ENCODE peak calls at places on chromosomes 5 and 9, in four cellular contexts. J, L, P and I are unnamed samples.

GRCh38 chr5:132456553-132457361 is 33.8 kb downstream of the IRF1 start:
- DNase-seq in J (no peak), L (no peak), P (no peak), I (no peak)

GRCh38 chr9:85310531-85311070 is 431.2 kb downstream of the AGTPBP1 start:
- DNase-seq in J (no peak), P (no peak), L (no peak), I (no peak)

GRCh38 chr5:151214614-151215545 is 9.0 kb downstream of the CCDC69 start:
- DNase-seq in J (no peak), P (no peak), L (no peak), I (no peak)

GRCh38 chr5:132477784-132478497 is 12.6 kb downstream of the IRF1 start:
- DNase-seq in J (no peak), P (no peak), L (no peak), I (no peak)

GRCh38 chr5:167534131-167534530 is 757.3 kb upstream of the WWC1 start:
- DNase-seq in P (no peak), J (no peak), L (no peak), I (no peak)

GRCh38 chr9:115006660-115007059 is 76.3 kb upstream of the TNFSF8 start:
- DNase-seq in L (peak), P (no peak), J (peak), I (peak)

GRCh38 chr5:122311888-122312669 is at the start of gene SNCAIP:
- DNase-seq in J (no peak), L (peak), P (peak), I (no peak)

GRCh38 chr9:27276182-27277030 is 20.5 kb downstream of the EQTN start:
- DNase-seq in L (peak), P (peak), J (peak), I (peak)

GRCh38 chr9:23754551-23754950 is 71.5 kb downstream of the ELAVL2 start:
- DNase-seq in J (no peak), P (no peak), L (no peak), I (no peak)

GRCh38 chr5:76270214-76270613 is 132.9 kb upstream of the IQGAP2 start:
- DNase-seq in P (no peak), J (no peak), L (peak), I (no peak)

GRCh38 chr5:14672082-14672481 is 7.6 kb downstream of the OTULIN start:
- DNase-seq in J (no peak), P (no peak), L (no peak), I (no peak)

GRCh38 chr9:93011114-93011513 is 47.4 kb upstream of the SUSD3 start:
- DNase-seq in L (no peak), J (no peak), P (no peak), I (no peak)

GRCh38 chr9:128809831-128810230 is 8.5 kb upstream of the ENDOG start:
- DNase-seq in J (no peak), L (no peak), P (no peak), I (no peak)

GRCh38 chr5:56175465-56175864 is 57.7 kb downstream of the ANKRD55 start:
- DNase-seq in J (no peak), P (no peak), L (peak), I (peak)

GRCh38 chr5:172059661-172060100 is 53.2 kb upstream of the FBXW11 start:
- DNase-seq in J (no peak), L (no peak), P (no peak), I (no peak)

GRCh38 chr5:179298181-179298993 is 46.9 kb downstream of the ADAMTS2 start:
- DNase-seq in L (no peak), P (no peak), J (no peak), I (no peak)

GRCh38 chr9:130869250-130869649 is 27.4 kb downstream of the QRFP start:
- DNase-seq in L (peak), P (no peak), J (no peak), I (no peak)

GRCh38 chr5:148739524-148739923 is 85.2 kb upstream of the HTR4 start:
- DNase-seq in J (no peak), P (no peak), L (peak), I (peak)

GRCh38 chr5:172303996-172304335 is 20.4 kb upstream of the UBTD2 start:
- DNase-seq in L (no peak), J (no peak), P (no peak), I (no peak)

GRCh38 chr9:99851028-99851822 is 29.5 kb downstream of the NR4A3 start:
- DNase-seq in L (no peak), P (no peak), J (no peak), I (no peak)

GRCh38 chr9:100933656-100934055 is 94.9 kb upstream of the PLPPR1 start:
- DNase-seq in J (no peak), L (no peak), P (no peak), I (no peak)

GRCh38 chr5:61327761-61328753 is 4.0 kb upstream of the ZSWIM6 start:
- DNase-seq in J (peak), P (no peak), L (peak), I (no peak)

GRCh38 chr5:168328804-168329203 is 37.4 kb downstream of the WWC1 start:
- DNase-seq in L (peak), J (no peak), P (peak), I (no peak)

GRCh38 chr9:34581318-34581717 is 8.2 kb downstream of the CNTFR start:
- DNase-seq in P (no peak), J (no peak), L (no peak), I (no peak)

GRCh38 chr9:122366074-122366672 is 4.7 kb upstream of the PTGS1 start:
- DNase-seq in J (no peak), P (no peak), L (peak), I (no peak)

DNA sequence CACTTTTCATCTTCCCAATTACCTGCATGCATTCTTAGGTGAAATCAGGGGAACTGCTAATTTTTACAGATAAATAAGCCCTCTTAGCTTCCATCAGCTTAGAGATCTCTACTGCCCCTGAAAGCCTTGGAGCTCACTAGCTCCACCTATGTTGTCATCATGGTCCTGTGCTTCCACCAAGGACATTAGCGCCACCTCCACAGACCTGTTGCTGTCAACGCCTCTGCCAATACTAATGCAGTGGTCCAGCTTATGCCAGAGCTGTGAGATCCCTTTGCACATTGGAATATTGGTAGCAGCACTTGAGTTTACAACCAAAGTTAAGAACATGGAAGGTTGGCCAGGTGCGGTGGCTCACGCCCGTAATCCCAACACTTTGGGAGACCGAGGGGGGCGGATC is 7.7 kb upstream of the SHISAL2B start:
- DNase-seq in J (no peak), L (no peak), P (no peak), I (no peak)
- TF ChIP-seq CTCF in J (no peak), L (no peak), P (no peak), I (no peak)

DNA sequence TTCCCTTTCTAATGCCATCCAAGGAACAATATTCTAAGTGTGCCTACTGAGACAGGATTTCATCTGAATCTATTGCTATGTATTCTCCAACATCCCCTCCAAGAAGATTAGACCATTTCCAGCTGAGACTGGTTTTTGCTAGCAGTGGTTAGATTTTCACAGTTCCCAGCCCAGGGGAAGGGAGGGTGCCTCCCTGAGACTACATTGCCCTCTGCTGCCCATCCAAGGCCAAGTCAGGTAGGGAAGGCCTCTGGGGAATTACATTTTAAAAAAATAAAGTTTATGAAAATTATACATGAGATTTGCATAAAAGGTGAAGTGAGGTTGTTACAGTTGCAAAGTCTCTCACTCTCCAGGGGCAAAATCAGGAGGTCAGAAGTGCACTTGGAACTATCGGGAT is 28.0 kb upstream of the SYK start:
- DNase-seq in J (no peak), P (no peak), L (no peak), I (no peak)
- TF ChIP-seq CTCF in J (peak), P (peak), L (peak), I (no peak)

GRCh38 chr5:139385061-139385889 is 2.2 kb upstream of the SLC23A1 start:
- DNase-seq in L (no peak), P (no peak), J (no peak), I (no peak)
- TF ChIP-seq CTCF in L (no peak), P (no peak), J (no peak), I (no peak)

GRCh38 chr5:64040496-64040895 is 78.3 kb upstream of the HTR1A start:
- DNase-seq in P (no peak), J (no peak), L (no peak), I (no peak)
- TF ChIP-seq CTCF in P (no peak), J (no peak), L (no peak), I (no peak)

DNA sequence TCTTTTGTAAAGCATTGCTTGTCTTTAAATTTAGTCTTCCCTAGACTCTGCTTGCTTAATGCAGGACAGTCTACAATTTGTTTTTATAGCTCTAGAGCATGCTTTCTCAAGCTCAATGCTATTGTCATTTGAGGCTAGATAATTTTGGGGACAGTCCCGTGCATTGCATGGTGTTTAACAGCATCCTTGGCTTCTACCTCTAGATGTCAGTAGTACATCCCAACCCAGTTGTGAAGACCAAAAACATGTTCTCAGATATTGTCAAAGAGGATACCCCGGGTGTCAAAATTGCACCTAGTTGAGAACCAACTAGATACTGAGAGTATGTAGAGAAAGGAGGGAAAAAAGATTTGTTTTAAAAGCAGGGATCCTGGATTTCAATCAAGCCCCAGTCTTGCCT is 277.5 kb downstream of the CEMIP2 start:
- DNase-seq in L (no peak), P (no peak), J (no peak), I (no peak)
- TF ChIP-seq CTCF in L (no peak), P (no peak), J (peak), I (peak)

DNA sequence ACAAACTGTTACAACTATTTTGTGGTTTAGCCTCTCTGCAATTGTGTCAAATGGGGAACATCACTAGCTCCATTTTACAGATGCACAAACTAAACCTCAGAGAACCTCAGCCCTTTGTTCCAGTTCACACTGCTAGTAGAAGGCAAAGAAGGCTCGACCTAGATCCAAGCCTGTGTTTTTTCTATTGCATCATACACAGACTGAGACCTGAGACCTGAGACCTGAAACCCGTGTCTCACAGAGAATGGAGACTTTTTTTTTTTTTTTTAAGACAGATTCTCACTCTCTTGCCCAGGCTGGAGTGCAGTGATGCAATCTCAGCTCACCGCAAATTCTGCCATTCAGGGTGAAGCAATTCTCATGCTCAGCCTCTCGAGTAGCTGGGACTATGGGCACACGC is 120.8 kb downstream of the GALNT10 start:
- DNase-seq in J (no peak), L (no peak), P (no peak), I (no peak)
- TF ChIP-seq CTCF in J (no peak), L (no peak), P (no peak), I (no peak)

DNA sequence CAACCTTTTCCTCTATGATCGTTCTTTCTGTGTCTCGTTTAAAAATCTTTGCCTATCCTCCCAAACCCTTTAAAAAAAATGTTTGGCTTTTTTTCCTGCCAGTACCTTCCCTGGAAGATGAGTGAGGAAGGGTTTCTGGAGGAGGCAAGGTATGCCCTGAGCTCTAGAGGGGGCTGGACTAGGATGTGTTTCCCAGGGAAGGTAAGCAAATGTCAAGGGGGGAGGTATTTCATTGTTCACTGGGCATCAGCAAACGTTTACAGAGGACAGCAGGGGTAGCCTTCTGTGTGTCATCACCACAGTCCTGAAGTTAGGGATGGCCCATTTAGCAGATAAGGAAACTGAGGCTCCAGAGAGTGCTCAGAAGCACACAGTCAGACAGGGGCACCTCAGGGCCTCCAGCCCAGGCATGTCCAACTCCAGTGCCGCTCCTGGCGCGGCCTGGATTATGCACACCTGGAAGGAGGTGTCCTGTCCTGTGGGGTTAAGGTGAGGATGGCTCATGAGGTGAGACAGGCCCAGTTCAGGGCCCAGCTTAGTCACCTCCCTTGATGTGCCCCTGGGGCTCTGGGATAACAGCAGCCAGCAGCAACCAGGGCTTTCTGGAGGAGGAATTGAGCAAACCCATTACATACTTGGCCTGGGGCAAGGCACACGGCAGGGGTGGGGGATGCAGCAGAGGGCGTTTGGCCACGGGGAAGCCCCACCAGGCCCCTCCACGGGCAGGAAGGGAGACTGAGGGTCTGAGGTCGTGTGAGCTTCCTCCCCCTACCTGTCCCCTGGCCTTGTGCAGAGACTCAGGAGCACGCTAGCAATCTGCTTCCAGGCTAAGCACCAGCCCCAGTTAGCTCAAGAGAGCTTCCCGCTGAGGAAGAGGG is 100.3 kb upstream of the LMX1B start:
- DNase-seq in J (no peak), L (no peak), P (no peak), I (no peak)
- TF ChIP-seq CTCF in J (no peak), L (no peak), P (no peak), I (no peak)

DNA sequence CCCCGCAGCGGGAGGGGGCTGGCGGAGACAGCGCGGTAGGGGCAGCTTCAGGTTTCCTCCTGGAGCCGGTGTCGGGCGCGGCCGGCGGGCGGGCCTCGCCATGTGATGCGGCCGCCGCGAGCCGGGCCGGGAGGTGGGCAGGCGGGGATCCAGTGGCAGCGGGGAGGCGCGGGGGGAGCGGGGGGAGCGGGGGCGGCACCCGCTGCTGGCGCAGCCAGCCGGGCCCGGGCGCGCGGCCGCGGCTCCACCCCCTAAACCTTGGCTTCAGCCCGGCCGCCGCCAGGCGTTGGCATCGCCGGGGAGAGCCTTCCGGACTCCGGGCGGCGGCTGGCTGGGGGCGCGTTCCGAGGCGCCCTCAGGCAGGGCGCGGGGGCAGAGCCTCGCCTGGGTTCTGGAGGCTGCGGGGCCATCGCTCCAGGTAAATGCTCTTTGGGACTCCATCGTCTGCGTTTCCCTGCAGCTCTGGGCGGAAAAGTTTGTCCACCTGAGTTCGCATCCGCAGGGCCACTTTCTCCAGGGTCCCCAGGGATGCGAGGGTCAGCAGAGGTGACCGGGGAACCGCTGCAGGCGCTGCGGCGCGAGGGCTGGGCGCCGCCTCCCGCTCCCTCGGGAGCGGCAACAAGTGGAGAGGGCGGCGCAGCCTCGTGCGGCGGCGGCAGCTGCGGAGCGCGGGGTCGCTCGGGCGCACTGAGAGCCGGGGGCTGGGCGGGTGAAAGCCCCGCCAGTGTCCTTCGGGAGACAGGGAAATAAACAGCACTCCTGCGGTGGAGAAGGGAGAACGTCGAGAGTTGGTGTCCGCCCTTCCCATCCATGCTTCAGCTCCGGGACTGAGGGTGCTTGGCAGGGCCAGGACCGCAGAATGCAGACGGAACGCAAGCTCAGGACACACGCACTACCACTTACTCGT is at the start of gene ARHGEF28:
- DNase-seq in L (peak), J (no peak), P (peak), I (peak)
- TF ChIP-seq CTCF in L (no peak), J (no peak), P (no peak), I (no peak)

DNA sequence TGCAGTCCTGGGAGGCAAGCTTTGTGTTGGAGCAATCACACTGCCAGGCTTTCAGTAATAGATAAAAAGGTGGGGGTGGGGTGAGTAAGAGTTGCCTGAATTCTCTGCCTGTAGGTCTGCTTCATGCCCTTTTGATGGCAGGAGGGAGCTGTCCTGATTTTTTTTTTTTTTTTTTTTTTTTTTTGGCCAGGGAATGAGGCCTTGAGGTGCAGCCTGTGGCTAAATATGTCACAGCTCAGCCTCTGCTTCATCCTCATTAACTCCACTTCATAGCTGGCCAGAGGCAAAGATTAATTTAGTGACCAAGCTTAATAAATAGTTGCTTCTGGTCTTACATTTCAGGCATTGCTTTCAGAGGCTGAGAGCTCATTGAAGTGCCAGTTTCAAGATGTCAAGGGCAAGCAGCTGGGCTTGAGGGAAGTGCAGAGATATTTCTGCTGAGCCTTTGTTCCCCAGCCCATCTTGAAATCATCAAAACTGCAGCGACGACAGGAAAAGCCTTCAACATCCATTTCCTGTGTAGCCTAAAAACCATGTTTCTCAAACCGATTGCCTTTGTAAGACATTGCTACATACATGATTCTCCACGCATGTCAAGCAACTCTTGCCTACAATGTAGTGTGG is 134.7 kb downstream of the MACIR start:
- DNase-seq in J (no peak), P (no peak), L (no peak), I (no peak)
- TF ChIP-seq CTCF in J (no peak), P (no peak), L (peak), I (no peak)

DNA sequence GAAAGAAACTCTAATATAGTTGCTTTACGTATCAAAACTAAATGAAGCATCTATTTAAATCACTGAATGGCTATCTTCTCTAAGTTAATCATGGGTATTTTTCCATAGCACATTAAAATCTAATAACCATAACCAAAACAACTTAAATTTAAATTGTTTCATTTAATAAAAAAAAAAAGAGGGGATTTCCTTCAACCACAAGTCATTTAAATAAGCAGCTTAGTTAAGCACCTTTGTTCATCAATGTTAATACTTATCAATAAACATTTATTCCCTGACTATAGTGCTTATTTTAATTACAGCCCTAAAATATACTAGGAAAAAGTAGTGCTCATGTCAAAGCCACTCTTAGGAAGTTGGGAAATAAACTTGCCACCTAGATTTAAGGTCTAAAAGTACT is 30.3 kb downstream of the ZNF608 start:
- DNase-seq in J (no peak), L (no peak), P (no peak), I (no peak)
- TF ChIP-seq CTCF in J (no peak), L (no peak), P (no peak), I (no peak)